ENCODE peak calls at places on chromosomes 2 and 18, in four cellular contexts. M is pons, X is HTR-8/SVneo, T is progenitor cell of endocrine pancreas. R is an unnamed sample.

GRCh38 chr2:206296128-206296527 is 21.7 kb downstream of the ZDBF2 start:
- DNase-seq in M (no peak), X (no peak), T (no peak), R (no peak)

GRCh38 chr18:48002933-48003365 is 72.5 kb upstream of the SMAD2 start:
- DNase-seq in M (no peak), X (peak), T (no peak), R (peak)

GRCh38 chr2:52558265-52558664 is 1209.3 kb upstream of the CHAC2 start:
- DNase-seq in M (no peak), X (no peak), T (no peak), R (no peak)

GRCh38 chr2:170770304-170771048 is at the start of gene ERICH2:
- DNase-seq in M (peak), X (peak), T (peak), R (no peak)

GRCh38 chr2:182972548-182972942 is 65.7 kb downstream of the NCKAP1 start:
- DNase-seq in M (no peak), X (no peak), T (no peak), R (no peak)

GRCh38 chr2:111704246-111704645 is 179.7 kb downstream of the ANAPC1 start:
- DNase-seq in M (no peak), X (peak), T (no peak), R (peak)

GRCh38 chr18:59715966-59716369 is 18.7 kb upstream of the CCBE1 start:
- DNase-seq in M (no peak), X (peak), T (no peak), R (no peak)

GRCh38 chr2:109349555-109350430 is 220.8 kb downstream of the SH3RF3 start:
- DNase-seq in M (no peak), X (no peak), T (no peak), R (no peak)

GRCh38 chr18:49406863-49407262 is 53.6 kb downstream of the DYM start:
- DNase-seq in M (no peak), X (no peak), T (no peak), R (no peak)

GRCh38 chr18:57004366-57005121 is 142.3 kb upstream of the BOD1L2 start:
- DNase-seq in M (no peak), X (peak), T (no peak), R (peak)

GRCh38 chr2:121049141-121049540 is 235.9 kb downstream of the TFCP2L1 start:
- DNase-seq in M (no peak), X (no peak), T (no peak), R (no peak)

GRCh38 chr2:203061346-203061745 is 46.7 kb downstream of the NBEAL1 start:
- DNase-seq in M (no peak), X (peak), T (no peak), R (peak)

GRCh38 chr2:59790186-59791142 is 763.0 kb downstream of the BCL11A start:
- DNase-seq in M (no peak), X (no peak), T (no peak), R (no peak)

GRCh38 chr2:31270136-31270535 is 36.2 kb downstream of the EHD3 start:
- DNase-seq in M (no peak), X (no peak), T (no peak), R (no peak)

GRCh38 chr2:12727641-12728040 is 10.9 kb downstream of the TRIB2 start:
- DNase-seq in M (no peak), X (no peak), T (no peak), R (no peak)

GRCh38 chr2:145692971-145693478 is 1173.1 kb upstream of the ZEB2 start:
- DNase-seq in M (peak), X (no peak), T (no peak), R (no peak)

GRCh38 chr2:168079236-168079635 is 168.2 kb downstream of the STK39 start:
- DNase-seq in M (no peak), X (no peak), T (no peak), R (no peak)

GRCh38 chr18:12239426-12239825 is 14.7 kb upstream of the CIDEA start:
- DNase-seq in M (no peak), X (no peak), T (no peak), R (no peak)

GRCh38 chr2:1777156-1777555 is 32.8 kb upstream of the PXDN start:
- DNase-seq in M (no peak), X (no peak), T (no peak), R (no peak)

GRCh38 chr2:202018950-202019349 is 14.7 kb upstream of the FZD7 start:
- DNase-seq in M (no peak), X (no peak), T (no peak), R (no peak)

GRCh38 chr2:72780483-72780882 is 45.4 kb downstream of the EXOC6B start:
- DNase-seq in M (peak), X (no peak), T (no peak), R (peak)

GRCh38 chr2:23505984-23506380 is 121.0 kb downstream of the KLHL29 start:
- DNase-seq in M (no peak), X (no peak), T (no peak), R (no peak)

GRCh38 chr18:34223164-34223892 is 1.4 kb downstream of the NOL4 start:
- DNase-seq in M (no peak), X (no peak), T (no peak), R (no peak)

GRCh38 chr2:241833101-241833937 is 24.3 kb downstream of the NEU4 start:
- DNase-seq in M (no peak), X (no peak), T (no peak), R (no peak)

GRCh38 chr2:112723995-112724394 is 3.2 kb downstream of the NT5DC4 start:
- DNase-seq in M (no peak), X (no peak), T (no peak), R (no peak)

GRCh38 chr2:207252979-207253640 is 87.4 kb upstream of the KLF7 start:
- DNase-seq in M (no peak), X (no peak), T (no peak), R (no peak)

GRCh38 chr2:115168457-115168856 is 726.0 kb downstream of the DPP10 start:
- DNase-seq in M (no peak), X (no peak), T (no peak), R (no peak)

GRCh38 chr2:1675633-1676032 is 68.7 kb downstream of the PXDN start:
- DNase-seq in M (peak), X (peak), T (no peak), R (peak)

R was measured in retinal pigment epithelial cell.